ENCODE peak calls at places on chromosomes 13 and 19, in four cellular contexts. J, L, I and O are unnamed samples.

GRCh38 chr13:35630551-35631275 is 154.2 kb upstream of the MAB21L1 start:
- DNase-seq in J (peak), L (peak), I (no peak), O (peak)

GRCh38 chr19:45442927-45443461 is 19.3 kb upstream of the ERCC1 start:
- DNase-seq in J (peak), L (peak), I (peak), O (no peak)

GRCh38 chr19:13804830-13805683 is 9.8 kb downstream of the ZSWIM4 start:
- DNase-seq in J (peak), L (no peak), I (no peak), O (no peak)

GRCh38 chr19:4581381-4582111 is 22.1 kb upstream of the SEMA6B start:
- DNase-seq in J (peak), L (no peak), I (peak), O (no peak)

GRCh38 chr19:13692096-13692495 is 72.2 kb upstream of the MRI1 start:
- DNase-seq in J (no peak), L (no peak), I (no peak), O (no peak)

GRCh38 chr19:4866595-4867424 is 657 bp downstream of the PLIN3 start:
- DNase-seq in J (peak), L (peak), I (peak), O (no peak)

GRCh38 chr13:50123515-50123861 is 108.2 kb downstream of the KCNRG start:
- DNase-seq in J (no peak), L (no peak), I (no peak), O (no peak)

GRCh38 chr13:36130542-36131214 is 504 bp downstream of the DCLK1 start:
- DNase-seq in J (peak), L (no peak), I (peak), O (no peak)

GRCh38 chr19:40561947-40562346 is 14.7 kb upstream of the SHKBP1 start:
- DNase-seq in J (no peak), L (no peak), I (no peak), O (no peak)

GRCh38 chr19:3350014-3350663 is 16.2 kb upstream of the NFIC start:
- DNase-seq in J (no peak), L (no peak), I (no peak), O (no peak)

GRCh38 chr19:47226426-47227346 is 4.3 kb downstream of the BBC3 start:
- DNase-seq in J (peak), L (peak), I (no peak), O (no peak)

GRCh38 chr19:38557205-38557799 is 60.5 kb downstream of the MAP4K1 start:
- DNase-seq in J (no peak), L (peak), I (no peak), O (no peak)